ENCODE peak calls at places on chromosomes 5 and 9, in six cellular contexts. A, N, P, D, M and S are unnamed samples.

GRCh38 chr5:176994460-176995121 is 12.0 kb downstream of the UIMC1 start:
- DNase-seq in A (peak; percentile 81), M (peak; percentile 58), D (no peak), N (no peak), P (peak; percentile 26), S (no peak)

GRCh38 chr5:32713396-32714381 is 2.6 kb downstream of the NPR3 start:
- DNase-seq in P (peak; percentile 44), D (peak; percentile 64), N (peak; percentile 76), M (peak; percentile 74), A (no peak), S (no peak)

GRCh38 chr9:83106272-83106671 is 43.3 kb upstream of the RASEF start:
- DNase-seq in P (no peak), M (no peak), A (no peak), N (no peak), D (no peak), S (no peak)

GRCh38 chr5:116272281-116272941 is 187.6 kb downstream of the COMMD10 start:
- DNase-seq in P (no peak), N (no peak), A (no peak), M (no peak), D (no peak), S (no peak)

GRCh38 chr9:134621558-134622110 is 20.0 kb upstream of the COL5A1 start:
- DNase-seq in P (peak; percentile 3), D (no peak), N (no peak), M (no peak), A (no peak), S (no peak)

GRCh38 chr5:75611324-75612210 is at the start of gene ANKDD1B:
- DNase-seq in D (peak; percentile 82), A (peak; percentile 25), P (peak; percentile 24), N (peak; percentile 83), M (peak; percentile 65), S (peak; percentile 54)

GRCh38 chr5:127801751-127802476 is 98.7 kb downstream of the CCDC192 start:
- DNase-seq in P (no peak), A (no peak), D (peak; percentile 65), M (no peak), N (no peak), S (no peak)

GRCh38 chr9:14400658-14400995 is 86.7 kb upstream of the NFIB start:
- DNase-seq in N (no peak), M (peak; percentile 63), D (peak; percentile 68), A (peak; percentile 39), P (peak; percentile 58), S (peak; percentile 25)

GRCh38 chr5:148956632-148957385 is 106.1 kb downstream of the SH3TC2 start:
- DNase-seq in D (peak; percentile 87), M (no peak), N (no peak), A (peak; percentile 71), P (no peak), S (peak; percentile 29)

GRCh38 chr9:18972675-18973074 is 60.3 kb downstream of the SAXO1 start:
- DNase-seq in N (no peak), M (no peak), P (no peak), A (no peak), D (no peak), S (no peak)

GRCh38 chr9:112331676-112331955 is 1.8 kb downstream of the PTBP3 start:
- DNase-seq in N (no peak), M (no peak), P (no peak), D (peak; percentile 36), A (no peak), S (no peak)

GRCh38 chr5:138351056-138351455 is 1.4 kb upstream of the KDM3B start:
- DNase-seq in M (no peak), D (no peak), P (no peak), N (no peak), A (no peak), S (no peak)

GRCh38 chr5:62296998-62297397 is 9.0 kb upstream of the KIF2A start:
- DNase-seq in M (no peak), A (no peak), P (no peak), N (no peak), D (no peak), S (no peak)

GRCh38 chr9:97366476-97366875 is 45.4 kb upstream of the TDRD7 start:
- DNase-seq in M (no peak), A (no peak), P (no peak), D (no peak), N (peak; percentile 76), S (peak; percentile 40)

GRCh38 chr5:91359957-91360609 is 23.0 kb downstream of the ARRDC3 start:
- DNase-seq in N (no peak), P (no peak), M (no peak), A (no peak), D (no peak), S (no peak)

GRCh38 chr5:132009706-132010405 is 1.6 kb downstream of the ACSL6 start:
- DNase-seq in D (no peak), N (no peak), P (no peak), A (no peak), M (peak; percentile 45), S (no peak)

GRCh38 chr9:89428901-89429890 is 68.7 kb downstream of the SEMA4D start:
- DNase-seq in P (no peak), A (no peak), N (no peak), M (peak; percentile 46), D (no peak), S (no peak)

GRCh38 chr9:69174645-69175487 is 789 bp downstream of the TJP2 start:
- DNase-seq in D (peak; percentile 96), P (peak; percentile 60), M (peak; percentile 54), N (no peak), A (peak; percentile 61), S (peak; percentile 28)

GRCh38 chr5:100902406-100903035 is 561 bp downstream of the ST8SIA4 start:
- DNase-seq in A (peak; percentile 4), N (peak; percentile 23), D (no peak), M (peak; percentile 1), P (no peak), S (peak; percentile 18)

GRCh38 chr5:71701409-71701808 is 17.7 kb upstream of the CARTPT start:
- DNase-seq in A (no peak), D (no peak), M (no peak), P (no peak), N (no peak), S (no peak)

GRCh38 chr5:78727786-78728761 is 79.5 kb upstream of the LHFPL2 start:
- DNase-seq in A (no peak), M (no peak), D (no peak), N (no peak), P (no peak), S (no peak)

GRCh38 chr5:179778591-179778990 is 15.2 kb upstream of the LTC4S start:
- DNase-seq in N (peak; percentile 17), D (no peak), P (no peak), M (no peak), A (no peak), S (no peak)

GRCh38 chr9:121358747-121359146 is 11.3 kb downstream of the STOM start:
- DNase-seq in D (no peak), N (no peak), A (no peak), P (no peak), M (no peak), S (no peak)

GRCh38 chr5:74418709-74419108 is 221.8 kb downstream of the ENC1 start:
- DNase-seq in A (no peak), N (no peak), D (no peak), M (no peak), P (no peak), S (peak; percentile 58)

GRCh38 chr5:155128786-155129512 is 115.4 kb downstream of the KIF4B start:
- DNase-seq in N (no peak), D (no peak), P (no peak), A (no peak), M (no peak), S (no peak)

GRCh38 chr5:128491291-128491690 is 46.8 kb downstream of the FBN2 start:
- DNase-seq in P (no peak), M (peak; percentile 32), N (no peak), A (no peak), D (no peak), S (no peak)

GRCh38 chr9:530681-531080 is 310.8 kb upstream of the DMRT1 start:
- DNase-seq in N (no peak), D (peak; percentile 85), M (no peak), P (no peak), A (peak; percentile 48), S (no peak)

GRCh38 chr9:137110911-137111787 is 3.4 kb downstream of the DPP7 start:
- DNase-seq in N (no peak), M (no peak), D (no peak), P (no peak), A (no peak), S (no peak)
- H3K36me3 ChIP-seq in N (peaks cover 70% of the 10 kb centered on the region), M (no peaks in the 10 kb centered on the region), D (peaks cover 17% of the 10 kb centered on the region), P (peaks cover 71% of the 10 kb centered on the region), A (no peaks in the 10 kb centered on the region), S (no peaks in the 10 kb centered on the region)

DNA sequence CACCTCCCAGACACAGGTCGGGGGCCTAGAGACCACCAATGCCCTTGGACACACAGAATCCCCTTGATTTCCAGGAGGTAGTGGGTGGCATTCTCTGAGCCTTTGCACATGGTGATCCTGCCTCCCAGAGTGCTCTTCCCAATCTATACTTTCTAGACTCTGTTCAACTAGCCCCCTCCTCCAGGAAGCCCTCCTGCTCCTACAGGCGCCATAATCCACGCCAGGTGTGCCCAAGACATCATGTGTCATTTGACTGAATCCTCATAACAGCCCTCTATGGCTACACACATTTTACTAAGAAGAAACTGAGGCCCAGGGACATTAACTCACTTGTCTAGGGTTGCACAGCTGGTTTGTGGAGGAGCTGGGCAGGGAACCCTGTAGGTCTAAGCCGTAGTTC is 7.1 kb downstream of the BBLN start:
- DNase-seq in M (no peak), N (no peak), P (no peak), D (no peak), A (no peak), S (no peak)
- H3K36me3 ChIP-seq in M (no peaks in the 10 kb centered on the region), N (peaks cover 86% of the 10 kb centered on the region), P (peaks cover 72% of the 10 kb centered on the region), D (peaks cover 30% of the 10 kb centered on the region), A (peaks cover 37% of the 10 kb centered on the region), S (peaks cover 8% of the 10 kb centered on the region)

GRCh38 chr5:14483504-14484157 is 98.0 kb upstream of the OTULINL start:
- DNase-seq in P (no peak), M (no peak), A (no peak), N (no peak), D (no peak), S (peak; percentile 79)
- H3K36me3 ChIP-seq in P (peaks cover 87% of the 10 kb centered on the region), M (no peaks in the 10 kb centered on the region), A (peaks cover 15% of the 10 kb centered on the region), N (peaks cover 80% of the 10 kb centered on the region), D (peaks cover 18% of the 10 kb centered on the region), S (peaks cover 23% of the 10 kb centered on the region)

GRCh38 chr9:79193506-79194223 is 378.1 kb upstream of the TLE4 start:
- DNase-seq in A (no peak), D (no peak), N (peak; percentile 66), M (no peak), P (no peak), S (no peak)

GRCh38 chr9:79196606-79197005 is 375.2 kb upstream of the TLE4 start:
- DNase-seq in M (no peak), A (no peak), D (no peak), N (no peak), P (no peak), S (no peak)

GRCh38 chr9:79189511-79189924 is 382.2 kb upstream of the TLE4 start:
- DNase-seq in N (no peak), D (no peak), P (no peak), A (no peak), M (no peak), S (no peak)

GRCh38 chr9:79195904-79196303 is 375.9 kb upstream of the TLE4 start:
- DNase-seq in D (peak; percentile 28), N (no peak), A (no peak), P (no peak), M (no peak), S (no peak)

DNA sequence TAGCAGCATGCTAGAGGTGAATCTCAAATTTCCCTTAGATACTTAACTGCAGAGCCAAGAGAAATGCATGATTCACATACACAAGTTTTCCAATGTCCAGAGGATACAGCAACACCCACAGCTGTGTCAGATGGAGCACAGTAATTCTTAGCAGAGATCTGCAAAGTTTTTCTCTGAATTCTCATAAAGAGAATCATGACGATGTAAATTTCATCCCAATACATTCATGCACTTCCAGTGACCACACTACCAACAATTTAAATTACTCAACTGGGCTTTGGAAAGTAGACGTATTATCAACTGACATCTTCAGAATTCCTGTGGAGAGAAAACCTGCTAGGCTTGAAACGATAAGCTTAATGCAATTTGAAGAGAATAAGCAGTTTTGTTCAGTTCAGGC is 378.8 kb upstream of the TLE4 start:
- DNase-seq in N (no peak), M (no peak), P (no peak), D (no peak), A (no peak), S (no peak)
- H3K36me3 ChIP-seq in N (no peaks in the 10 kb centered on the region), M (no peaks in the 10 kb centered on the region), P (no peaks in the 10 kb centered on the region), D (no peaks in the 10 kb centered on the region), A (no peaks in the 10 kb centered on the region), S (no peaks in the 10 kb centered on the region)